ENCODE peak calls at places on chromosomes 3 and 15, in six cellular contexts. A is K562, D is A549, V is H1, K is WTC11, T is HepG2. M is an unnamed sample.

GRCh38 chr3:197800379-197800778 is 9.3 kb downstream of the LRCH3 start:
- DNase-seq in A (no peak), D (no peak), V (no peak), K (no peak), T (no peak), M (no peak)

GRCh38 chr15:51322622-51323296 is 15.6 kb downstream of the CYP19A1 start:
- DNase-seq in A (no peak), D (no peak), V (no peak), K (no peak), T (no peak), M (no peak)

GRCh38 chr3:135736740-135737139 is 228.8 kb upstream of the PPP2R3A start:
- DNase-seq in A (peak), D (no peak), V (peak), K (peak), T (peak), M (no peak)

GRCh38 chr3:99570061-99570460 is 68.3 kb upstream of the COL8A1 start:
- DNase-seq in A (no peak), D (no peak), V (no peak), K (no peak), T (no peak), M (no peak)

GRCh38 chr3:2921903-2922302 is 188.3 kb downstream of the IL5RA start:
- DNase-seq in A (no peak), D (peak), V (no peak), K (no peak), T (peak), M (no peak)

GRCh38 chr3:195103623-195104022 is 167.3 kb downstream of the XXYLT1 start:
- DNase-seq in A (no peak), D (no peak), V (no peak), K (no peak), T (no peak), M (peak)

GRCh38 chr3:110414851-110415250 is 656.8 kb upstream of the NECTIN3 start:
- DNase-seq in A (no peak), D (peak), V (no peak), K (no peak), T (peak), M (peak)

GRCh38 chr3:17116007-17116659 is 231.4 kb downstream of the PLCL2 start:
- DNase-seq in A (no peak), D (no peak), V (peak), K (no peak), T (no peak), M (no peak)

GRCh38 chr3:187263270-187263669 is 28.3 kb downstream of the MASP1 start:
- DNase-seq in A (no peak), D (no peak), V (no peak), K (no peak), T (no peak), M (peak)

GRCh38 chr3:190458040-190458439 is 8.3 kb upstream of the TMEM207 start:
- DNase-seq in A (no peak), D (no peak), V (no peak), K (no peak), T (no peak), M (no peak)

GRCh38 chr15:49889525-49889924 is 229.5 kb downstream of the ATP8B4 start:
- DNase-seq in A (no peak), D (no peak), V (no peak), K (no peak), T (no peak), M (no peak)

GRCh38 chr15:36595625-36596024 is 16.2 kb downstream of the CDIN1 start:
- DNase-seq in A (no peak), D (no peak), V (no peak), K (no peak), T (no peak), M (no peak)

GRCh38 chr3:52141751-52142150 is 12.5 kb downstream of the POC1A start:
- DNase-seq in A (no peak), D (no peak), V (no peak), K (no peak), T (no peak), M (no peak)

GRCh38 chr3:23431759-23432158 is 228.6 kb downstream of the UBE2E2 start:
- DNase-seq in A (no peak), D (no peak), V (no peak), K (no peak), T (no peak), M (no peak)

GRCh38 chr3:117666316-117666715 is 956.7 kb downstream of the TUSC7 start:
- DNase-seq in A (no peak), D (no peak), V (no peak), K (no peak), T (no peak), M (no peak)

GRCh38 chr3:41526995-41527573 is 327.8 kb downstream of the CTNNB1 start:
- DNase-seq in A (no peak), D (no peak), V (no peak), K (no peak), T (no peak), M (no peak)

GRCh38 chr3:58577269-58577821 is at the start of gene FAM107A:
- DNase-seq in A (no peak), D (no peak), V (peak), K (peak), T (no peak), M (peak)

GRCh38 chr3:118380576-118380975 is 654.1 kb downstream of the IGSF11 start:
- DNase-seq in A (no peak), D (no peak), V (no peak), K (no peak), T (no peak), M (no peak)

GRCh38 chr15:32881528-32881927 is 163.7 kb downstream of the GREM1 start:
- DNase-seq in A (no peak), D (no peak), V (no peak), K (no peak), T (no peak), M (no peak)

GRCh38 chr15:38316311-38316710 is 63.7 kb downstream of the SPRED1 start:
- DNase-seq in A (no peak), D (no peak), V (no peak), K (no peak), T (no peak), M (no peak)

GRCh38 chr3:179973024-179973423 is 63.7 kb downstream of the PEX5L start:
- DNase-seq in A (no peak), D (no peak), V (no peak), K (no peak), T (no peak), M (no peak)

GRCh38 chr15:81548350-81549116 is 174.5 kb upstream of the TMC3 start:
- DNase-seq in A (no peak), D (no peak), V (no peak), K (no peak), T (no peak), M (no peak)

GRCh38 chr3:13708871-13709595 is 160.1 kb downstream of the FBLN2 start:
- DNase-seq in A (no peak), D (no peak), V (no peak), K (peak), T (no peak), M (no peak)

GRCh38 chr3:60365360-60365759 is 885.9 kb downstream of the FHIT start:
- DNase-seq in A (no peak), D (no peak), V (no peak), K (no peak), T (no peak), M (peak)

GRCh38 chr3:133608405-133608804 is 34.9 kb downstream of the CDV3 start:
- DNase-seq in A (no peak), D (no peak), V (no peak), K (no peak), T (no peak), M (no peak)

GRCh38 chr15:81339851-81340250 is 15.9 kb upstream of the STARD5 start:
- DNase-seq in A (no peak), D (no peak), V (no peak), K (no peak), T (no peak), M (no peak)

GRCh38 chr3:45275006-45275704 is 49.1 kb upstream of the TMEM158 start:
- DNase-seq in A (no peak), D (no peak), V (no peak), K (no peak), T (no peak), M (no peak)

GRCh38 chr3:150238995-150239612 is 169.0 kb upstream of the TSC22D2 start:
- DNase-seq in A (no peak), D (peak), V (peak), K (peak), T (peak), M (no peak)

DNA sequence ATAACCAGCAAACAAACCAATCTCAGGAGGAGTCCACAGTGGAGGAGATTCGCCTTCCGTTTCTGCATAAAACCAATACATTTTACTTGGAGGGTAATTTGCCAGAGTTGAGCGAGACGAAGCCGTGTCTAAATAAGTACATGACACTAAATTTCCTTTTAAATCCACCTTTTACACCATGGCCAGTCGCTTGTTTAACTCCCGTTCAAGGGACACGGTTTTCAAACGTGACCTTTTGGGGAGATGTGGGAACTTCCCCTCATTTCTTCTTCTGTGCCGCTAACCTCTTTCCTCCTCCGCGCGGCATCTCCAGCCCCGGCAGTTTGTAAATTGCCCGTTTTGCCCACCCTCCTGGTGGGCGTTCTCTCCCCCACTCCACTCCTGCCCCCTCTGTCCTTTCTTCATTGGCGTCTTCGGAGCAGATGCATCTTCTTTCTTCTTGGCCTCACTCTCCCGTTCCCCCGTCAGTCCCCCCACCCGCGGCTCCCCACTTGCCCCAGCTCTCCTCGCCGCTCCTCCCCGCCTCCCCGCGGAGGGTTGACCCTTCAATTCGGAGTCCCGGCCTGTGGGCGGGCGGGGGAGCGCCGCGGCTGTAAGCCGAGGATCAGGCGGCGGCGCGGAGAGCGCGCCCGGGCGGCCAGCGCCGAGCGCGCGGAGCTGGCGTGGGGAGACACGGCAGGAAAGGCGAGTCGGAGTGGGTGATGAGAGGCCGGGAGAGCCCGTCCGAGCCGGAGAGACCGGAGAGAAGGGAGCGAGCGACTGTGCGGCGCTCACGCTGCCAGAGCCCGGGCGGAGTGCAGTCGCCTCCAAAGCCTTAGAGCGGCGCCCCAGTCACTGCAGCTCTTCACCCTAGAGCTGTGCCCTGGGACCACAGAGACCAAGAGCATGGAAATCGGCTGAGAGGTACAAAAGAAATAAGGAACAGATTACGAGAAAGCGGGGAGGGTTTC is at the start of gene NLGN1:
- DNase-seq in A (no peak), D (no peak), V (peak), K (peak), T (no peak), M (peak)
- TF ChIP-seq JUN in A (no peak), D (no peak), V (no peak), K (no peak), T (no peak), M (no peak)

GRCh38 chr3:108090066-108090700 is 648 bp downstream of the CD47 start:
- DNase-seq in A (no peak), D (no peak), V (peak), K (peak), T (no peak), M (peak)

GRCh38 chr3:108090701-108091497 is at the start of gene CD47:
- DNase-seq in A (peak), D (peak), V (peak), K (peak), T (peak), M (peak)

GRCh38 chr3:108088146-108088545 is 2.7 kb downstream of the CD47 start:
- DNase-seq in A (no peak), D (no peak), V (no peak), K (no peak), T (no peak), M (peak)

GRCh38 chr3:108088697-108089096 is 2.1 kb downstream of the CD47 start:
- DNase-seq in A (no peak), D (no peak), V (no peak), K (no peak), T (no peak), M (peak)

DNA sequence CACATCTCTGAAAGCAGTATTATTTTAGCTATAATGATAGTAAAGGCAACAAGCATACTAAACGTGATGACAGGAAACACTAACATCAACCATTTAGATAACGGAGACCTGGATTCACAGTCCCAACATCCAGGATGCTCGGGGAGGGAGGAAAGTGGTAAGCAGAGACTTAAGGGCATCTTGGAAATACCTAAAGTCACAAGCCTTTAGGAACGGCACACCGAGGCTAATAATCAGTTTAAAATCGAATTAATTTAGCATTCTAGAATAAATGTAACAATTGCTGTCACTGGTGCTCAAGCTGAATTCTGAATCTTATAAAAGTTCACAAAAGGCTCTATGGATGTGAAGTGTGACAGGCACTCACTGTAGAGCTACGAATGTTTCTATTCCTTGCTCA is 1.3 kb downstream of the CD47 start:
- DNase-seq in A (no peak), D (no peak), V (no peak), K (no peak), T (no peak), M (peak)
- TF ChIP-seq JUN in A (no peak), D (no peak), V (no peak), K (no peak), T (no peak), M (no peak)

GRCh38 chr15:71800835-71801745 is 9.3 kb upstream of the NR2E3 start:
- DNase-seq in A (peak), D (peak), V (peak), K (peak), T (peak), M (peak)
- TF ChIP-seq JUN in A (no peak), D (peak), V (no peak), K (no peak), T (no peak), M (no peak)

GRCh38 chr3:126126811-126127431 is 43.0 kb upstream of the SLC41A3 start:
- DNase-seq in A (no peak), D (no peak), V (peak), K (peak), T (no peak), M (no peak)

GRCh38 chr3:126125781-126126251 is 41.9 kb upstream of the SLC41A3 start:
- DNase-seq in A (no peak), D (no peak), V (peak), K (peak), T (no peak), M (no peak)

GRCh38 chr3:126127452-126127851 is 43.5 kb upstream of the SLC41A3 start:
- DNase-seq in A (no peak), D (no peak), V (peak), K (peak), T (no peak), M (no peak)

GRCh38 chr3:126125341-126125740 is 41.4 kb upstream of the SLC41A3 start:
- DNase-seq in A (no peak), D (no peak), V (no peak), K (peak), T (no peak), M (no peak)

DNA sequence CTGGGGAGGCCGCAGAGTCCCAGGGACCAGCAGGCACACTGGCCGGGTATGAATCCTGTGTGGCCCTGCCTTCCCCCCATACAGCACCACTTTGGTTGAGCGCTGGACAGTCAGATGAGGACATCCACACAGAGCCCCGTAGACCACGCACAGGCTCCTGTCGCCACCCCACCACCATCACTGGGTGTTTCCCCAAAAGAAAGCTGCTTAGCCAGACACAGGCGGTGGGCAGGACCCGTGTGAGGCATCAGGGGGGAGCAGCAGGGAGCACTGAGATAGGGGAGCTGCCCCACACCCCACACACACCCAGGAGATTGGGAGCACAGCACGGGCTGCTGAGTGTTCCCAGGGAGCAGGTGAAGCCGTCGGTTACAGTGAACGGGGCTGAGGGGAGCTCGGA is 42.4 kb upstream of the SLC41A3 start:
- DNase-seq in A (no peak), D (no peak), V (peak), K (peak), T (no peak), M (no peak)
- TF ChIP-seq JUN in A (no peak), D (no peak), V (no peak), K (no peak), T (no peak), M (no peak)

GRCh38 chr3:115768661-115769060 is 145.4 kb downstream of the GAP43 start:
- DNase-seq in A (no peak), D (no peak), V (no peak), K (no peak), T (no peak), M (no peak)
- TF ChIP-seq JUN in A (no peak), D (no peak), V (no peak), K (no peak), T (no peak), M (no peak)

DNA sequence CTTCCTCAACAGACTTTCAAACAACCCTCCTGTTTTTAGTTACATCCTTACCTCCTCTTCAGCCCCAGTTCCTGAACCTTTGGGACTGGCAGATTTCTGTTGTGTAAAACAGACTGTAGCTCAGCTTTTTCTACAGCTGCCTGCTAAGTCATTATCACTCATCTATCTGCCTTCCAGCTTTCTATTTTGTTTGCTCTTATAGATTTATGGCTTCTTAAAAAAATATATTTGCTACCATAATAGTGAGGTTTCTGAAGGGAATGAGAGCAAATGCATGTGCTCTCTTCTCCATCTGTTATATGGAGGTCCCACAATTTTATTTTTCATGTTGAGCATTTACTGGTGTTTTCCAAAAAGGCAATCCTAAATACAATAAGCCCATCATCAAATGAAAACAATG is 18.2 kb upstream of the GJD2 start:
- DNase-seq in A (no peak), D (no peak), V (no peak), K (no peak), T (no peak), M (no peak)
- TF ChIP-seq JUN in A (no peak), D (no peak), V (no peak), K (no peak), T (no peak), M (no peak)

DNA sequence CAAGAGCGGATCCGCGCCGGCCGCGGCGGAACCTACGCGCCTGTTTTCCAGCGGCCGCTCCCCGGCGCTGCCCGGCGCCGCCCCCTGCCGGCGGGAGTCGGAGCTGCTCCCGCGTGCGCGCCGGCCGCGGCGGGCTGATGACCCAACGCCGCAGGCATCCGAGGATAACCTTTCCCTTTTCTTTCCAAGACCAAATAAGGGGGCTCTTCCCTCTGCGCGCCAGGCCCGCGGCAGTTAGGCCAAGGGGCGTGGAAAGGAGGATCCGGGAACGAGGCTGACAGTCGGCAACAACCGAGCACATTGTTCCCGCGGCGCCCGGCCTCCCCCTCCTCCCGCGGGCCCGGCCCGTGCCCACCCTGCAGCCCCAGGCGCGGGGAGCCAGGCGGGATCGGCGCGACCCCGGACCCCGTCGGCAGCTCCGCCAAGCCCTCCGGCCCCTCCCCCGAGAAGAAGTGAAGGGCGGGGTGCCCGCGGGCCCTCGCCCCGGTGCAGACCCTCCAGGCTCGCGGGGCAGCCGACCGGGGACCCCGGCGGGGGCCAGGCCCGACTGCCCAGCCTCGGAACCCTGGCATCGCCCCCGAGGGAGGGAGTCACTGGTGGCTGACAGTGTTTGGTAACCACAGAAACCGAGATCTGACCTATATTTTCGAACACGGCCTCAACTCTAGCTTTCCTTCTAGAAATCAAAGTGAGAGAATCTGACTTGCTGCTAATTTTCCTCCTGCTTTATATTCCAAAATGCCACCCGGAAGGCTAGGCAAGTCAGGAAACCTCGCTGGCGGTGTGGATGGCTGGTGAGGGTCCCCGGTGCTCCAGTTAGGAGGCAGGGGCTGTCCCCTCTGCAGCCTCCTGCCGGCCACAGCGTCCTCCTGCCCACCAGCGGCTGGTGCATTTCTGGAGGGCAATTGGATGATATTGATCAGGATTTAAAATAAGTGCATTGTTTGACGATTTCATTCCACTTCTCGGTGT is 45.6 kb upstream of the SYNM start:
- DNase-seq in A (peak), D (peak), V (peak), K (peak), T (peak), M (peak)
- TF ChIP-seq JUN in A (no peak), D (peak), V (peak), K (no peak), T (no peak), M (no peak)

DNA sequence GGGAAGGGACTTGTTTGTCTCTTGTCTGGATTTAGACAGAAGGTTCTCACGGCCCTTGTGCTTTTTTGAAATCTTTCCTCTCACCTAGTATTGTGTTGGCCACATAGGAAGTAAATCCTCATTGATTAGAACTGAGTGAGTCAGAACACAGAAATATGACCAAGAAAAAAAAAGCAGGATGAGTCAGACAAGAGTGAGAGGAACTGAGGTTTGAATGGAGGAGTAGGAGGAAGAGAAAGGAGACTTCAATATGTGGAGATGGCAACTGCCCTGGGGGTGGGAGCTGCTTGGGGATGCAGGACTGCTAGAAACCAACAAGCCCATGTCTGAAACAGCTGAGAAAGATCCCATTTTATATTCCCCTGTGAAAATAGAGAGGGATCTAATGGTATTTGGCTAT is 194.1 kb upstream of the ZBTB20 start:
- DNase-seq in A (no peak), D (peak), V (no peak), K (no peak), T (no peak), M (peak)
- TF ChIP-seq JUN in A (no peak), D (no peak), V (no peak), K (no peak), T (no peak), M (peak)

GRCh38 chr3:9870978-9871377 is 9.1 kb downstream of the CIDEC start:
- DNase-seq in A (no peak), D (no peak), V (no peak), K (no peak), T (peak), M (no peak)
- TF ChIP-seq JUN in A (no peak), D (no peak), V (no peak), K (no peak), T (no peak), M (no peak)